ENCODE peak calls at places on chromosomes 11 and 22, in nine cellular contexts. O, A, Z, X, W, Q, N, S and H are unnamed samples.
A peak's percentile ranks its signal among the peaks of the same experiment; 100 is the strongest.

GRCh38 chr22:43142881-43143562 is at the start of gene MCAT:
- DNase-seq in O (peak; percentile 85), X (peak; percentile 73), N (peak; percentile 85), Q (peak; percentile 77), A (peak; percentile 86), Z (peak; percentile 81), W (peak; percentile 73), S (peak; percentile 76), H (no peak)

GRCh38 chr11:26944866-26945664 is 48.8 kb upstream of the FIBIN start:
- DNase-seq in Z (no peak), N (no peak), A (no peak), W (no peak), O (no peak), Q (no peak), X (no peak), S (no peak), H (no peak)

GRCh38 chr11:72135891-72136676 is 559 bp downstream of the FOLR3 start:
- DNase-seq in O (no peak), S (no peak), N (no peak), W (no peak), Q (no peak), A (no peak), X (no peak), Z (no peak), H (no peak)

GRCh38 chr11:69030324-69030723 is 17.3 kb upstream of the MRGPRF start:
- DNase-seq in W (no peak), X (no peak), S (no peak), Z (no peak), Q (no peak), O (no peak), N (no peak), A (no peak), H (no peak)

GRCh38 chr11:47188262-47188661 is 2.0 kb upstream of the PACSIN3 start:
- DNase-seq in A (no peak), O (no peak), X (no peak), Q (no peak), Z (no peak), N (no peak), S (no peak), W (no peak), H (no peak)

GRCh38 chr22:26065847-26066246 is 103.4 kb upstream of the SEZ6L start:
- DNase-seq in N (no peak), Z (no peak), O (no peak), W (no peak), Q (no peak), S (no peak), A (no peak), X (no peak), H (no peak)

GRCh38 chr11:69352715-69353325 is 58.9 kb downstream of the MYEOV start:
- DNase-seq in A (peak; percentile 50), N (peak; percentile 22), Z (no peak), Q (no peak), O (no peak), W (no peak), S (peak; percentile 96), X (peak; percentile 52), H (peak; percentile 78)

GRCh38 chr11:117868815-117869642 is 7.4 kb downstream of the FXYD6 start:
- DNase-seq in A (no peak), N (no peak), X (no peak), Q (no peak), W (no peak), S (no peak), Z (no peak), O (no peak), H (peak; percentile 87)

GRCh38 chr22:30159082-30159481 is 78.8 kb downstream of the HORMAD2 start:
- DNase-seq in A (no peak), S (no peak), Z (no peak), X (no peak), W (no peak), Q (no peak), O (no peak), N (no peak), H (no peak)

GRCh38 chr11:117143390-117143789 is 697 bp upstream of the PAFAH1B2 start:
- DNase-seq in Q (no peak), X (peak; percentile 19), S (no peak), N (peak; percentile 70), A (peak; percentile 51), O (peak; percentile 48), W (no peak), Z (peak; percentile 50), H (no peak)

GRCh38 chr11:107743161-107743560 is 31.3 kb upstream of the SLN start:
- DNase-seq in S (no peak), Q (no peak), N (no peak), A (no peak), W (no peak), X (no peak), O (no peak), Z (no peak), H (no peak)

GRCh38 chr11:66022401-66023185 is 3.7 kb downstream of the CATSPER1 start:
- DNase-seq in Q (peak; percentile 70), X (peak; percentile 73), S (peak; percentile 67), N (peak; percentile 66), Z (peak; percentile 75), A (peak; percentile 70), O (peak; percentile 75), W (peak; percentile 69), H (no peak)

GRCh38 chr11:45301537-45302246 is 15.6 kb upstream of the SYT13 start:
- DNase-seq in N (no peak), W (no peak), Z (no peak), A (no peak), O (no peak), S (no peak), Q (no peak), X (no peak), H (peak; percentile 29)

GRCh38 chr22:30969532-30970355 is 679 bp downstream of the TUG1 start:
- DNase-seq in A (peak; percentile 47), X (no peak), Q (no peak), Z (no peak), S (peak; percentile 55), W (no peak), N (peak; percentile 31), O (peak; percentile 83), H (no peak)

DNA sequence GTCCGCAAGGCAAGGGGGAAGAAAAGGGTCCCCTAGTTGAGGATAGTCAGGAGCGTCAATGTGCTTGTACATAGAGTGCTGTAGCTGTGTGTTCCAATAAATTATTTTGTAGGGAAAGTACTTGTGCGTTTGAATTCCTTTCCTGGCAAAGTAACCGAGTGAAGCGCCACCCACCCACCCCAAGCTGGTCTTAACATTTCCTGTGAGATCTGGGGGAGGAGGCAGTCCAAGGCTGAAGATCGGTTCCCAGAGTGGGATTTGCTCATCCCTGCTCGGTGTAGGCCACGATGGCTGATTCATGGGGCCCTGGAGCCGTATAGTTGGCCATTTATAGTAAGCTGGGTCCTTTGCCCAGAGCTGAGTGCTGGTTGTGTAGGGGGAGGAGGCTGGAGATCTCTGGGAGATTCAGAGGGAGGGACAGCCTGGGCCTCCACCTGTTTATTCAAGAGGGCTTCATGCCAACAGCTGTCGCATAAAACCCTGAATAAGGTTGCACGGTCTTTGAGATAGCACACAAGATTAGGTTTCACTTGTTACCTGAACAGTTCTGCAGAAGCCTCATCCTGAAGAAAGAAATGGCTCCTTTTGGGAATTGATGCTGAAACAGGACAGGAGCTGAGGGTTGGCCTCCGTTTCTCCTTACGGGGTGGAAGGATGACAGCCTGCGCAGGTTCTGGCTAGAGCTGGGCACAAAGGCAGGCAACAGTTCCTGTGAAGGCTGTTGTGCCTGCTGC is 2.4 kb downstream of the ATF4 start:
- DNase-seq in W (no peak), Q (no peak), Z (no peak), N (peak; percentile 72), O (peak; percentile 74), S (peak; percentile 43), X (no peak), A (no peak), H (no peak)
- TF ChIP-seq POLR2A in W (no peak), Q (no peak), Z (no peak), N (no peak), O (peak; percentile 68), S (peak; percentile 88), X (no peak), A (no peak), H (no peak)

DNA sequence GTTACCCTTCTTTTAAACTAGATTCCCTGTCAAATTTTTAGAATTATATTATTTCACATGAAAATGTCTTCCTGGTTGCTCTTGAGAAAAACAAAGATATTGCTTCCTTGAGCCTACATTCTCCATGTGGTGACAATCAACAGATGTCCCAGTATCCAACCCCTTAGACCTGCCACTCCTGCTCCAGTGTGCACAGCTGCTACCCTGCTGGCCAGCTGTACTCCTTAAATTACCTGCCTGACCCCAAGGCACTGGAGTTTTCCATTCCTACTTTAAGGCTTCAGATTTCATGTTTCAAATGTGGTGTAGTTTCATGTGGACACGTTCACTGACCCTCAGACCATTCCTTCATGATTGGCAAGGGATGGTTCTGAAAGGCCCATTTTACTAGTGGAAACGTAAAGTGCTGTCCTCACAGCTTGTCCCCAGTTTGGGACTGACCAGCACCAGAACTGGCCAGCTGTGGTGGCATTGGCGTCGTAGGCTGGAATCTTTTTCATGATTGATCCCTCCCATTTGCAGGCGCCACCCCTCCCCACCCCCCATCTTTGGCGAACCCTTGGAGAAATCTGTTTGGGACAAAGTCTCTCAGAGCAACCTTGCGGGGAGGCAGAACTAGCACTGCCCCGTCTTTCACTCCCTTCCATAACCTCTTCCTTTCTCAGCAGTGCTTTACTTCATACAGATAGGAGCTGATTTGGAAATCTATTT is 123.5 kb downstream of the DBX1 start:
- DNase-seq in Z (no peak), S (no peak), O (no peak), A (no peak), Q (no peak), X (no peak), N (no peak), W (no peak), H (no peak)
- TF ChIP-seq POLR2A in Z (no peak), S (no peak), O (no peak), A (no peak), Q (no peak), X (no peak), N (no peak), W (no peak), H (no peak)

GRCh38 chr22:41904450-41905410 is 10.1 kb downstream of the SHISA8 start:
- DNase-seq in S (no peak), N (no peak), O (no peak), Z (no peak), Q (no peak), W (no peak), A (no peak), X (no peak), H (no peak)
- TF ChIP-seq POLR2A in S (no peak), N (no peak), O (no peak), Z (no peak), Q (no peak), W (no peak), A (no peak), X (no peak), H (no peak)

GRCh38 chr11:12678991-12679390 is 4.8 kb downstream of the TEAD1 start:
- DNase-seq in S (no peak), N (no peak), X (no peak), W (no peak), Z (no peak), O (no peak), Q (no peak), A (no peak), H (no peak)

GRCh38 chr11:12681462-12681861 is 7.2 kb downstream of the TEAD1 start:
- DNase-seq in Q (no peak), Z (no peak), W (no peak), O (no peak), A (no peak), S (no peak), N (no peak), X (no peak), H (no peak)

GRCh38 chr11:12679471-12679870 is 5.2 kb downstream of the TEAD1 start:
- DNase-seq in X (no peak), O (no peak), A (no peak), Z (no peak), N (no peak), W (no peak), Q (no peak), S (no peak), H (no peak)

GRCh38 chr11:12680940-12681258 is 6.7 kb downstream of the TEAD1 start:
- DNase-seq in A (no peak), Q (no peak), O (no peak), Z (no peak), X (no peak), S (no peak), N (no peak), W (no peak), H (no peak)

GRCh38 chr11:12680246-12680939 is 6.2 kb downstream of the TEAD1 start:
- DNase-seq in S (no peak), N (peak; percentile 93), Q (peak; percentile 88), Z (peak; percentile 81), O (peak; percentile 74), X (no peak), W (peak; percentile 75), A (no peak), H (no peak)
- TF ChIP-seq POLR2A in S (no peak), N (peak; percentile 29), Q (peak; percentile 27), Z (peak; percentile 55), O (peak; percentile 24), X (no peak), W (peak; percentile 56), A (no peak), H (no peak)